ENCODE peak calls at places on chromosome 9, in six cellular contexts. K, C, V, F, Y and Z are unnamed samples.
A peak's percentile ranks its signal among the peaks of the same experiment; 100 is the strongest.

GRCh38 chr9:93093449-93094293 is 2.3 kb upstream of the CARD19 start:
- DNase-seq in K (no peak), C (no peak), V (no peak), F (no peak), Y (peak; percentile 83), Z (no peak)

GRCh38 chr9:87876708-87877107 is 6.0 kb upstream of the SPATA31E1 start:
- DNase-seq in K (no peak), C (no peak), V (no peak), F (no peak), Y (no peak), Z (no peak)

GRCh38 chr9:15293727-15294405 is 13.2 kb downstream of the TTC39B start:
- DNase-seq in K (no peak), C (peak; percentile 35), V (no peak), F (no peak), Y (no peak), Z (no peak)

GRCh38 chr9:35114921-35115341 is 731 bp downstream of the ATOSB start:
- DNase-seq in K (no peak), C (peak; percentile 42), V (peak; percentile 52), F (peak; percentile 80), Y (peak; percentile 94), Z (peak; percentile 23)

GRCh38 chr9:37707748-37708147 is 45.9 kb upstream of the TRMT10B start:
- DNase-seq in K (no peak), C (no peak), V (no peak), F (no peak), Y (no peak), Z (no peak)

GRCh38 chr9:113011911-113012381 is at the start of gene ZNF883:
- DNase-seq in K (peak; percentile 69), C (peak; percentile 86), V (peak; percentile 82), F (peak; percentile 79), Y (no peak), Z (no peak)

GRCh38 chr9:114097613-114098020 is 1.5 kb downstream of the KIF12 start:
- DNase-seq in K (peak; percentile 31), C (peak; percentile 58), V (no peak), F (peak; percentile 37), Y (peak; percentile 85), Z (no peak)

GRCh38 chr9:81771606-81772005 is 82.3 kb upstream of the TLE1 start:
- DNase-seq in K (peak; percentile 74), C (no peak), V (no peak), F (peak; percentile 72), Y (no peak), Z (no peak)

GRCh38 chr9:110101531-110102161 is 106.3 kb downstream of the C9orf152 start:
- DNase-seq in K (no peak), C (peak; percentile 15), V (no peak), F (no peak), Y (no peak), Z (no peak)

GRCh38 chr9:133532937-133533668 is 1.4 kb upstream of the ADAMTSL2 start:
- DNase-seq in K (peak; percentile 26), C (peak; percentile 60), V (peak; percentile 84), F (peak; percentile 39), Y (no peak), Z (peak; percentile 59)